ENCODE peak calls at places on chromosome 18, in nine cellular contexts. N is PC-9; L is T follicular helper cell; M is NCI-H1417; B is posterior vena cava; Z is trophoblast cell; P is suprapubic skin; D is progenitor cell of endocrine pancreas; X is activated naive CD4-positive, alpha-beta T cell. R is an unnamed sample.
A peak's percentile ranks its signal among the peaks of the same experiment; 100 is the strongest.

GRCh38 chr18:36412778-36413177 is 115.3 kb downstream of the FHOD3 start:
- DNase-seq in N (peak; percentile 4), L (no peak), M (peak; percentile 10), B (no peak), Z (peak; percentile 68), P (no peak), D (no peak), X (no peak), R (no peak)

GRCh38 chr18:13558132-13558531 is 168.2 kb downstream of the FAM210A start:
- DNase-seq in N (peak; percentile 11), L (no peak), M (peak; percentile 35), B (no peak), Z (peak; percentile 41), P (no peak), D (no peak), X (no peak), R (no peak)

GRCh38 chr18:45783097-45784075 is 42.1 kb upstream of the SIGLEC15 start:
- DNase-seq in N (no peak), L (no peak), M (no peak), B (no peak), Z (peak; percentile 67), P (no peak), D (no peak), X (no peak), R (no peak)

GRCh38 chr18:73891572-73892421 is 255.8 kb downstream of the FBXO15 start:
- DNase-seq in N (no peak), L (no peak), M (no peak), B (no peak), Z (no peak), P (no peak), D (peak; percentile 23), X (no peak), R (no peak)

GRCh38 chr18:52766002-52766540 is 426.1 kb downstream of the DCC start:
- DNase-seq in N (no peak), L (no peak), M (no peak), B (no peak), Z (no peak), P (no peak), D (no peak), X (no peak), R (no peak)

GRCh38 chr18:32753656-32754221 is 19.1 kb downstream of the KLHL14 start:
- DNase-seq in N (no peak), L (no peak), M (no peak), B (no peak), Z (no peak), P (no peak), D (no peak), X (no peak), R (no peak)

GRCh38 chr18:8706981-8707940 is 1.9 kb downstream of the MTCL1 start:
- DNase-seq in N (peak; percentile 66), L (no peak), M (peak; percentile 90), B (no peak), Z (peak; percentile 84), P (peak; percentile 70), D (peak; percentile 47), X (no peak), R (no peak)

GRCh38 chr18:40926679-40927078 is 1028.4 kb upstream of the PIK3C3 start:
- DNase-seq in N (no peak), L (no peak), M (no peak), B (no peak), Z (peak; percentile 21), P (no peak), D (no peak), X (no peak), R (no peak)

GRCh38 chr18:76450912-76451421 is 44.1 kb downstream of the ZNF516 start:
- DNase-seq in N (no peak), L (no peak), M (no peak), B (peak; percentile 90), Z (peak; percentile 10), P (peak; percentile 76), D (no peak), X (no peak), R (no peak)